ENCODE peak calls at places on chromosomes 1 and 21, in five cellular contexts. V is endothelial cell of umbilical vein, F is Panc1, N is stomach, K is sigmoid colon. G is an unnamed sample.

GRCh38 chr1:35274197-35274596 is 5.7 kb downstream of the ZMYM4 start:
- DNase-seq in V (no peak), F (no peak), N (no peak), K (no peak), G (no peak)

GRCh38 chr1:39407889-39408640 is 83.4 kb upstream of the BMP8A start:
- DNase-seq in N (no peak), K (no peak), V (no peak), F (no peak), G (no peak)

GRCh38 chr1:167491586-167492408 is 26.5 kb downstream of the CD247 start:
- DNase-seq in V (no peak), F (no peak), N (no peak), K (peak; percentile 13), G (no peak)

GRCh38 chr1:156608981-156609380 is 7.7 kb upstream of the GPATCH4 start:
- DNase-seq in V (peak; percentile 48), K (no peak), F (no peak), N (peak; percentile 51), G (no peak)

GRCh38 chr21:44569861-44570517 is 3.5 kb upstream of the KRTAP10-4 start:
- DNase-seq in F (no peak), V (no peak), N (no peak), K (peak; percentile 62), G (no peak)

GRCh38 chr1:175443332-175443731 is 250.8 kb upstream of the KIAA0040 start:
- DNase-seq in F (no peak), N (no peak), V (no peak), K (no peak), G (no peak)

GRCh38 chr1:200181861-200182260 is 154.4 kb downstream of the NR5A2 start:
- DNase-seq in N (no peak), F (no peak), K (no peak), V (no peak), G (no peak)

GRCh38 chr1:203185585-203185984 is 919 bp downstream of the CHI3L1 start:
- DNase-seq in F (no peak), V (no peak), K (peak; percentile 33), N (no peak), G (no peak)

GRCh38 chr1:182917386-182917785 is 35.6 kb downstream of the SHCBP1L start:
- DNase-seq in F (no peak), K (no peak), V (no peak), N (no peak), G (no peak)

GRCh38 chr1:67135354-67135753 is 584 bp upstream of the C1orf141 start:
- DNase-seq in V (no peak), N (no peak), F (no peak), K (no peak), G (peak; percentile 5)

GRCh38 chr1:236166041-236166440 is 23.7 kb downstream of the GPR137B start:
- DNase-seq in F (no peak), V (no peak), N (no peak), K (no peak), G (no peak)

GRCh38 chr1:202202500-202203168 is 9.0 kb downstream of the LGR6 start:
- DNase-seq in N (no peak), F (no peak), V (no peak), K (no peak), G (no peak)

GRCh38 chr1:165885305-165885694 is 57.9 kb downstream of the UCK2 start:
- DNase-seq in V (no peak), N (no peak), F (no peak), K (no peak), G (no peak)

GRCh38 chr1:229574679-229575442 is 16.4 kb upstream of the ABCB10 start:
- DNase-seq in F (no peak), N (no peak), K (no peak), V (no peak), G (no peak)

GRCh38 chr21:25997788-25998611 is 172.6 kb downstream of the APP start:
- DNase-seq in K (no peak), F (no peak), V (peak; percentile 41), N (peak; percentile 81), G (no peak)

GRCh38 chr21:17371470-17371869 is 141.4 kb upstream of the CXADR start:
- DNase-seq in K (no peak), V (no peak), N (no peak), F (no peak), G (no peak)

GRCh38 chr1:32239335-32239734 is 7.7 kb upstream of the FAM167B start:
- DNase-seq in N (no peak), F (no peak), V (no peak), K (no peak), G (no peak)

GRCh38 chr1:32538887-32539583 is at the start of gene ZBTB8A:
- DNase-seq in V (peak; percentile 79), K (peak; percentile 76), N (peak; percentile 50), F (peak; percentile 38), G (no peak)

GRCh38 chr1:109931189-109931672 is 20.6 kb downstream of the CSF1 start:
- DNase-seq in V (peak; percentile 90), K (peak; percentile 84), N (peak; percentile 90), F (no peak), G (no peak)

GRCh38 chr1:159000627-159001026 is 9.1 kb upstream of the IFI16 start:
- DNase-seq in F (no peak), V (peak; percentile 96), N (peak; percentile 57), K (peak; percentile 95), G (no peak)

GRCh38 chr21:44880762-44881585 is 7.5 kb upstream of the PTTG1IP start:
- DNase-seq in V (peak; percentile 94), F (no peak), K (peak; percentile 53), N (no peak), G (peak; percentile 86)

GRCh38 chr1:119448112-119448511 is 33.2 kb downstream of the HSD3B2 start:
- DNase-seq in N (no peak), K (no peak), V (no peak), F (no peak), G (no peak)

GRCh38 chr1:57831624-57832023 is 407.8 kb upstream of the DAB1 start:
- DNase-seq in F (peak; percentile 30), V (peak; percentile 9), N (no peak), K (no peak), G (no peak)

GRCh38 chr1:9442266-9442846 is 96.9 kb upstream of the SLC25A33 start:
- DNase-seq in N (no peak), K (no peak), F (no peak), V (peak; percentile 43), G (no peak)

GRCh38 chr1:18532390-18533170 is 51.9 kb downstream of the KLHDC7A start:
- DNase-seq in K (no peak), N (no peak), F (no peak), V (no peak), G (no peak)

GRCh38 chr21:33551664-33552063 is 8.8 kb downstream of the SON start:
- DNase-seq in V (no peak), K (no peak), F (no peak), N (no peak), G (no peak)

GRCh38 chr1:107198581-107198980 is 57.7 kb downstream of the NTNG1 start:
- DNase-seq in F (no peak), K (no peak), V (no peak), N (no peak), G (no peak)

GRCh38 chr1:183025782-183026774 is 2.9 kb downstream of the LAMC1 start:
- DNase-seq in F (no peak), N (no peak), V (no peak), K (no peak), G (no peak)

GRCh38 chr1:156245451-156246232 is 2.2 kb downstream of the PAQR6 start:
- DNase-seq in V (peak; percentile 31), K (no peak), N (peak; percentile 42), F (no peak), G (peak; percentile 53)

GRCh38 chr1:204735042-204735441 is 49.5 kb upstream of the LRRN2 start:
- DNase-seq in V (no peak), F (no peak), K (no peak), N (no peak), G (no peak)
- TF ChIP-seq POLR2AphosphoS5 in V (no peak), F (no peak), K (no peak), N (no peak), G (no peak)

GRCh38 chr1:209675567-209676154 is 449 bp downstream of the G0S2 start:
- DNase-seq in N (peak; percentile 38), V (peak; percentile 41), F (no peak), K (peak; percentile 73), G (no peak)
- H3K27me3 ChIP-seq in N (no peaks in the 10 kb centered on the region), V (peaks cover 37% of the 10 kb centered on the region), F (peaks cover 22% of the 10 kb centered on the region), K (no peaks in the 10 kb centered on the region), G (peaks cover 22% of the 10 kb centered on the region)

GRCh38 chr1:3456449-3456963 is 2.0 kb downstream of the ARHGEF16 start:
- DNase-seq in N (peak; percentile 71), V (no peak), F (no peak), K (no peak), G (no peak)

GRCh38 chr1:3459940-3460652 is 5.6 kb downstream of the ARHGEF16 start:
- DNase-seq in F (no peak), V (no peak), N (peak; percentile 89), K (no peak), G (no peak)

GRCh38 chr1:3459051-3459908 is 4.8 kb downstream of the ARHGEF16 start:
- DNase-seq in F (no peak), V (no peak), N (no peak), K (no peak), G (no peak)

GRCh38 chr1:3456964-3457909 is 2.8 kb downstream of the ARHGEF16 start:
- DNase-seq in V (no peak), F (no peak), N (no peak), K (no peak), G (no peak)

DNA sequence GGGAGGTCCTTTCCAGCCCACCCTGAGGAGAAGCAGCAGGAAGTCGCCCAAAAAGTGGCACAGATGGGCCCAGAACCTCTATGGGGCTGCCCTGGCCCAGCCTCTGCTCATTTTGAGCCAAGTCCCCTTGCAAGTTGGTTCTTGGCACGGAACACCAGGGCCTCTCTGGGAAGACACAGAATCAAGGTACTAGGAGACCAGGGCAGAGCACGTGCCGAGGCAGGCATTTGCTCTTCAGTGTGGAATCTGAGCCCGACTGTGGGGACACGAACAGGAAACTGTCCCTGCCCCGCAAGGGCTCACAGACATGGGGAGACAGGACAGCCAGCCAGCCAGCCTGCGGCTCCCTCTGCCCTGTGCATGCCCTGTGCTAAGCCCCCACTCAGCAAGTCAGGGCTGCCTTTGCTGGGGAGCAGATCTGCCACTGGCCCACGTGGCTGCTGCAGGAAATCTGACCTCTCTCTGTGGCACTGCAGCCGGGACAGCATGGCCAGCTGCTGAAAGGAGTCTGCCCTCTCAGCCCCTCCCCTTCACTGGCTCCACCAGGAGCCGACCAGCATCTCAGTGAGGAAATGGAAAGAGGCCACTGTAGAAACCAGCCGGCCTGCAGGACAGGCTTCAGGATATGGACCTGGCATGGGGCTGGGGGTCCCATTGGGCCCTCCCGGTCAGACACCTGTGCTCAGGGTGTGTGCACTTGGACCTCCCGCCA is 3.6 kb downstream of the ARHGEF16 start:
- DNase-seq in N (peak; percentile 58), K (no peak), V (no peak), F (no peak), G (no peak)
- TF ChIP-seq POLR2AphosphoS5 in N (no peak), K (no peak), V (no peak), F (no peak), G (no peak)

DNA sequence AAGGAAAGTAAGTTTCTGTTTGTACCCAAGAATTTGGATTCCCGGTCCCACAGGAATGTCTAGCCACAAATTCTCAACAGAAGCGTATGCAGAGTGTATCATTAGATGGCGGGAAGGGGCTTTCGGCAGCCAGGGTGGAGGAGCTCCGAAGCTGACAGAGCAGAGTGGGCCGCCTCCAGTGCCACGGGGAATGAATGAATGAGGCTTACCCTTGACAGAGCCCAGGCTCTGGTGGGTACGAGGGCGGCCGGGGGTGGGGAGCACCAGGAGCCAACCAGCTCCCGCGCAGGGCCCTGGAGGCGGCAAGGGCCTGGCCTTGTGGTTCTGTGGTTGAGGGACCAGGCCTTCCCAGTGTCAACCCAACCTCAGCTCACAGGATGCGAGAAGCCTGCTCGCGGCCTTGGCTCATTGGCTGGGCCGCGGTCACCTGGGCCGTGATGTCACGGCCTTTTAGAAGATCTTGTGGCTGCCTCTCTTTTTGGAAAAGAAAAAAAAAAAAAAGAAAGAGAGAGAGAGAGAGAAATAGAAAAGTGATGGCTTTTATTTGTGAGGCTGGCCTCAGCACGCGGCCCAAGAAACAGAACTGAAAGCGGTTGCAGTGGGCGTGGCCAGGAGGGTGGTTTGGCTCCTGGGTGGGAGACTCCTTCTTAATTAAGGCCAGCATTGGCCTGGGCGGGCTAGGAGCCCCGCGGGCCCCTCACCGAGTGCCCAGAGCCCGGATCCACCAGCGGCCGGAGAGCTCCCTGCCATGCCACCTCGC is 34.9 kb upstream of the RUNX3 start:
- DNase-seq in V (no peak), K (peak; percentile 61), N (peak; percentile 62), F (no peak), G (peak; percentile 90)
- H3K27me3 ChIP-seq in V (no peaks in the 10 kb centered on the region), K (no peaks in the 10 kb centered on the region), N (peaks cover 10% of the 10 kb centered on the region), F (no peaks in the 10 kb centered on the region), G (no peaks in the 10 kb centered on the region)